ENCODE peak calls at places on chromosomes 4 and X, in four cellular contexts. E, U, P and I are unnamed samples. For H3K9me3 and H3K27me3, the result is how much of the 10 kb centered on the place peaks cover.

GRCh38 chr4:38788327-38788726 is 5.5 kb upstream of the TLR10 start:
- DNase-seq in E (no peak), U (peak), P (peak), I (no peak)

GRCh38 chrX:111568356-111568755 is 56.9 kb downstream of the SERTM2 start:
- DNase-seq in E (no peak), U (no peak), P (peak), I (no peak)

GRCh38 chrX:12007881-12008280 is 130.4 kb upstream of the FRMPD4 start:
- DNase-seq in E (no peak), U (peak), P (peak), I (no peak)

GRCh38 chr4:157824006-157824405 is 348.8 kb downstream of the GASK1B start:
- DNase-seq in E (no peak), U (no peak), P (no peak), I (no peak)

GRCh38 chrX:123140454-123140853 is 43.6 kb upstream of the GRIA3 start:
- DNase-seq in E (no peak), U (no peak), P (no peak), I (no peak)

GRCh38 chr4:81504685-81505598 is 33.2 kb upstream of the RASGEF1B start:
- DNase-seq in E (peak), U (no peak), P (peak), I (no peak)

GRCh38 chr4:186068581-186069402 is at the start of gene TLR3:
- DNase-seq in E (no peak), U (peak), P (peak), I (no peak)

GRCh38 chr4:122224348-122224747 is 72.2 kb downstream of the BLTP1 start:
- DNase-seq in E (no peak), U (no peak), P (peak), I (no peak)

GRCh38 chr4:160235771-160236170 is 1132.9 kb downstream of the RAPGEF2 start:
- DNase-seq in E (no peak), U (no peak), P (no peak), I (no peak)

GRCh38 chr4:115396034-115396433 is 282.6 kb upstream of the NDST4 start:
- DNase-seq in E (no peak), U (no peak), P (no peak), I (no peak)

GRCh38 chr4:133160853-133161252 is 11.8 kb downstream of the PCDH10 start:
- DNase-seq in E (no peak), U (no peak), P (no peak), I (no peak)

GRCh38 chr4:3449574-3450534 is 8.1 kb downstream of the HGFAC start:
- DNase-seq in E (no peak), U (no peak), P (no peak), I (no peak)

GRCh38 chrX:93695981-93696380 is 22.0 kb downstream of the FAM133A start:
- DNase-seq in E (no peak), U (no peak), P (no peak), I (no peak)

GRCh38 chrX:54798137-54798536 is at the start of gene ITIH6:
- DNase-seq in E (no peak), U (no peak), P (no peak), I (no peak)

GRCh38 chr4:833731-834367 is 7.9 kb upstream of the CPLX1 start:
- DNase-seq in E (no peak), U (no peak), P (no peak), I (no peak)

GRCh38 chr4:44446801-44447562 is 1.6 kb downstream of the KCTD8 start:
- DNase-seq in E (no peak), U (no peak), P (no peak), I (peak)

GRCh38 chr4:37454263-37454800 is 209.8 kb downstream of the NWD2 start:
- DNase-seq in E (no peak), U (no peak), P (no peak), I (no peak)

GRCh38 chrX:147899715-147900114 is 12.0 kb upstream of the FMR1 start:
- DNase-seq in E (no peak), U (no peak), P (no peak), I (no peak)

GRCh38 chr4:108144451-108144850 is 24.3 kb downstream of the LEF1 start:
- DNase-seq in E (no peak), U (no peak), P (no peak), I (no peak)

GRCh38 chr4:157389751-157390150 is 169.2 kb downstream of the GRIA2 start:
- DNase-seq in E (no peak), U (no peak), P (no peak), I (no peak)

GRCh38 chrX:130304587-130305368 is 34.9 kb upstream of the SLC25A14 start:
- DNase-seq in E (no peak), U (no peak), P (no peak), I (no peak)

GRCh38 chr4:144647095-144647959 is 1.4 kb downstream of the HHIP start:
- DNase-seq in E (no peak), U (peak), P (peak), I (no peak)

GRCh38 chr4:104571341-104571740 is 76.6 kb upstream of the CXXC4 start:
- DNase-seq in E (no peak), U (peak), P (no peak), I (no peak)

GRCh38 chrX:68652327-68652930 is 5.0 kb downstream of the STARD8 start:
- DNase-seq in E (no peak), U (peak), P (peak), I (no peak)

GRCh38 chrX:107561468-107562215 is 66.7 kb upstream of the PRPS1 start:
- DNase-seq in E (no peak), U (no peak), P (no peak), I (no peak)

GRCh38 chrX:45372151-45372550 is 171.5 kb upstream of the DIPK2B start:
- DNase-seq in E (no peak), U (no peak), P (no peak), I (no peak)
- H3K9me3 ChIP-seq in E (under half), U (under half), P (under half), I (under half)

GRCh38 chr4:153244969-153245368 is 40.7 kb downstream of the TRIM2 start:
- DNase-seq in E (no peak), U (no peak), P (no peak), I (no peak)
- H3K27me3 ChIP-seq in E (under half), U (under half), P (under half), I (under half)

DNA sequence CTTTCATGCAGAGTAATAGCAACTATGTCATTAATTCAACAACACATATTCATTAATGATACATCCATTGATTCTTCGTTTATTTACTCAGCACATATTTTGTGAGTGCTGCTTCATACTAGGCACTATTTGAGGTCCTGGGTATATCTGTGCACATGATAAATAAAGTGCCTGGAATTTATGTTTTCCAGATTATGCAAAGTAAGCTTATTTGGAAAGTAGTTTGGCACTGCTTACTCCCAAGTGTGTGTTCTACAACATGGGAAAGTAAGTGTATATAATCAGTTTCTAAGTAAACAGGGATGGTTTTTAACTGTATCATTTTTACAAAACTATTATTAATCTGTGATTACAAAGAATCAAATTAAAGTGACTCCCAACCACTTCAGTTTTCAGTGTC is 16.8 kb upstream of the EPGN start:
- DNase-seq in E (no peak), U (no peak), P (no peak), I (no peak)
- H3K4me3 ChIP-seq in E (no peak), U (no peak), P (no peak), I (no peak)

GRCh38 chrX:73850124-73851013 is 287.4 kb downstream of the CHIC1 start:
- DNase-seq in E (no peak), U (peak), P (peak), I (no peak)
- H3K9me3 ChIP-seq in E (under half), U (under half), P (under half), I (under half)

GRCh38 chr4:168836482-168836881 is 173.6 kb downstream of the CBR4 start:
- DNase-seq in E (no peak), U (no peak), P (no peak), I (no peak)
- H3K27me3 ChIP-seq in E (under half), U (under half), P (under half), I (under half)

GRCh38 chr4:10019521-10020051 is 1.7 kb downstream of the SLC2A9 start:
- DNase-seq in E (no peak), U (no peak), P (no peak), I (no peak)
- H3K4me3 ChIP-seq in E (peak), U (peak), P (peak), I (peak)

GRCh38 chrX:653316-653715 is 22.7 kb downstream of the SHOX start:
- DNase-seq in E (no peak), U (no peak), P (no peak), I (no peak)

GRCh38 chrX:650801-651200 is 20.2 kb downstream of the SHOX start:
- DNase-seq in E (no peak), U (no peak), P (no peak), I (no peak)

GRCh38 chrX:649166-649565 is 18.6 kb downstream of the SHOX start:
- DNase-seq in E (no peak), U (no peak), P (no peak), I (no peak)

GRCh38 chrX:650274-650673 is 19.7 kb downstream of the SHOX start:
- DNase-seq in E (no peak), U (no peak), P (no peak), I (no peak)

DNA sequence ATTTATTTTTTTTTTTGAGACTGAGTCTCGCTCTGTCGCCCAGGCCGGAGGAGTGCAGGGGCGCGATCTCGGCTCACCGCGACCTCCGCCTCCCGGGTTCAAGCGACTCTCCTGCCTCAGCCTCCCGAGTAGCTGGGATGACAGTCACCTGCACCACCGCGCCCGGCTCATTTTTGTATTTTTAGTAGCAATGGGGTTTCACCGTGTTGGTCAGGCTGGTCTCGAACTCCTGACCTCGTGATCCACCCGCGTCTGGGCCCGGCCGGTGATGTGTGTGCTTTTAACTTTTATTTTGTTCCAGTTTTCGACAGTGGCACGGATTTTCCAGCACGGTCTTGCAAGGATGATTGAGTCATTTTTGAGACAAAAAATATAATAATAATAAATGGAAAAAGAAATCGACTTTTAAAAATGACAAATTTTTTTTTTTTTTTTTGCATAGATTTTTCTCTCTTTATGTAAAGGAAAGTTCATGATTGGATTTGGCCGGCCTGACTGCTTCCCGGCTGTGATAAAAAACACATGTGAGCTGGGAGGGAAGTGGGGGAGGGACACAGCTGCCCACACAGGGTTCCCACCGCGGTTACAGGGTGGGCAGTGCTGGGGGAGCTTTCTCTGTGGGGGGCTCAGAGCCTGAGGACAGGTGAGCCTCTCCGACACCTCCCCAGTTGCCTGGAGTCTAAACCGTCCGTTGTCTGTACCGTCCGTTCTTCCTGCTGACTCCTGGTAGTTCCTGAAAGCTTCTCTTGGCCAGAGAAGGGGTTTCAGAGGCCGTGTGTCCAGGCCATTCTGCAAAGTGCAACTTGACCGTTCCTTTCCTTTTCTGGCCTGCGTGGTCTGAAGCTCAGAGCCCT is 21.6 kb downstream of the SHOX start:
- DNase-seq in E (no peak), U (no peak), P (no peak), I (no peak)
- H3K9me3 ChIP-seq in E (under half), U (under half), P (under half), I (under half)

DNA sequence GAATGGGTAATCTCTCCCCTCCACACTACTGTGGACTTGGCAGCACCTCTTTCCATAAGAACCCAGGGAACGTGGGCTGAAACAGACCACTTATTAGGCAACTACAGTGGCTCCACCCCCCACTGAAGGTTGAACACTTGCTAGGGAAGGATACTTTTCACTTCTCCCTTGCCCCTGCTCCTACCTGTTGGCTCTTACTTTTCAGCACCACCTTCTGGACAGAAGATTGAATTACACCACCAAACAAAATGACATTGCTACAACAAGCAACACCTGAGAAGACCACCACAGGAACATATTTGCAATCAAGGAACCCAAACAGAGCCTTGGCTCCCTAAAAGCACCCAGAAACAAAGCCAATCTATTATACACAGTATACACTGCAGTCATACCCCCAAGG is 132.1 kb upstream of the CXCL13 start:
- DNase-seq in E (no peak), U (no peak), P (peak), I (peak)
- H3K27me3 ChIP-seq in E (under half), U (under half), P (half or more), I (under half)